ENCODE peak calls at places on chromosomes 7 and 10, in nine cellular contexts. One of them, this sample, is unnamed.

GRCh38 chr7:98210513-98211220 is 572 bp upstream of the BHLHA15 start:
- DNase-seq in AG09319: no peak
- DNase-seq in GM13976: peak
- DNase-seq in Caco-2: peak
- DNase-seq in lung: no peak
- DNase-seq in GM20000: peak
- DNase-seq in cardiac fibroblast: peak
- DNase-seq in spleen: peak
- DNase-seq in GM12865: no peak
- DNase-seq in this sample: peak

GRCh38 chr10:133473270-133473669 is 19.5 kb downstream of the SCART1 start:
- DNase-seq in lung: no peak
- DNase-seq in spleen: no peak
- DNase-seq in Caco-2: no peak
- DNase-seq in cardiac fibroblast: no peak
- DNase-seq in AG09319: no peak
- DNase-seq in GM12865: no peak
- DNase-seq in GM20000: no peak
- DNase-seq in GM13976: no peak
- DNase-seq in this sample: no peak

GRCh38 chr7:40733578-40733977 is 598.8 kb downstream of the SUGCT start:
- DNase-seq in spleen: no peak
- DNase-seq in GM12865: no peak
- DNase-seq in Caco-2: no peak
- DNase-seq in lung: no peak
- DNase-seq in AG09319: no peak
- DNase-seq in GM13976: no peak
- DNase-seq in GM20000: no peak
- DNase-seq in cardiac fibroblast: no peak
- DNase-seq in this sample: no peak

GRCh38 chr10:3773465-3774017 is 11.5 kb downstream of the KLF6 start:
- DNase-seq in cardiac fibroblast: peak
- DNase-seq in GM12865: no peak
- DNase-seq in lung: no peak
- DNase-seq in GM20000: no peak
- DNase-seq in spleen: no peak
- DNase-seq in GM13976: no peak
- DNase-seq in Caco-2: no peak
- DNase-seq in AG09319: no peak
- DNase-seq in this sample: no peak

GRCh38 chr10:45004661-45005060 is 3.9 kb downstream of the ZNF22 start:
- DNase-seq in AG09319: no peak
- DNase-seq in Caco-2: no peak
- DNase-seq in GM12865: no peak
- DNase-seq in spleen: no peak
- DNase-seq in lung: no peak
- DNase-seq in GM20000: no peak
- DNase-seq in cardiac fibroblast: no peak
- DNase-seq in GM13976: no peak
- DNase-seq in this sample: no peak

GRCh38 chr10:126407831-126408230 is 19.6 kb upstream of the ADAM12 start:
- DNase-seq in spleen: no peak
- DNase-seq in GM20000: no peak
- DNase-seq in cardiac fibroblast: peak
- DNase-seq in lung: no peak
- DNase-seq in Caco-2: no peak
- DNase-seq in AG09319: no peak
- DNase-seq in GM12865: no peak
- DNase-seq in GM13976: no peak
- DNase-seq in this sample: no peak

GRCh38 chr10:57864789-57865676 is 402.7 kb downstream of the IPMK start:
- DNase-seq in GM20000: no peak
- DNase-seq in lung: no peak
- DNase-seq in Caco-2: peak
- DNase-seq in cardiac fibroblast: no peak
- DNase-seq in spleen: no peak
- DNase-seq in AG09319: no peak
- DNase-seq in GM12865: no peak
- DNase-seq in GM13976: no peak
- DNase-seq in this sample: no peak

GRCh38 chr7:128099204-128099671 is 68.0 kb upstream of the LRRC4 start:
- DNase-seq in AG09319: no peak
- DNase-seq in Caco-2: no peak
- DNase-seq in GM13976: no peak
- DNase-seq in lung: no peak
- DNase-seq in GM20000: no peak
- DNase-seq in GM12865: no peak
- DNase-seq in cardiac fibroblast: no peak
- DNase-seq in spleen: no peak
- DNase-seq in this sample: no peak

DNA sequence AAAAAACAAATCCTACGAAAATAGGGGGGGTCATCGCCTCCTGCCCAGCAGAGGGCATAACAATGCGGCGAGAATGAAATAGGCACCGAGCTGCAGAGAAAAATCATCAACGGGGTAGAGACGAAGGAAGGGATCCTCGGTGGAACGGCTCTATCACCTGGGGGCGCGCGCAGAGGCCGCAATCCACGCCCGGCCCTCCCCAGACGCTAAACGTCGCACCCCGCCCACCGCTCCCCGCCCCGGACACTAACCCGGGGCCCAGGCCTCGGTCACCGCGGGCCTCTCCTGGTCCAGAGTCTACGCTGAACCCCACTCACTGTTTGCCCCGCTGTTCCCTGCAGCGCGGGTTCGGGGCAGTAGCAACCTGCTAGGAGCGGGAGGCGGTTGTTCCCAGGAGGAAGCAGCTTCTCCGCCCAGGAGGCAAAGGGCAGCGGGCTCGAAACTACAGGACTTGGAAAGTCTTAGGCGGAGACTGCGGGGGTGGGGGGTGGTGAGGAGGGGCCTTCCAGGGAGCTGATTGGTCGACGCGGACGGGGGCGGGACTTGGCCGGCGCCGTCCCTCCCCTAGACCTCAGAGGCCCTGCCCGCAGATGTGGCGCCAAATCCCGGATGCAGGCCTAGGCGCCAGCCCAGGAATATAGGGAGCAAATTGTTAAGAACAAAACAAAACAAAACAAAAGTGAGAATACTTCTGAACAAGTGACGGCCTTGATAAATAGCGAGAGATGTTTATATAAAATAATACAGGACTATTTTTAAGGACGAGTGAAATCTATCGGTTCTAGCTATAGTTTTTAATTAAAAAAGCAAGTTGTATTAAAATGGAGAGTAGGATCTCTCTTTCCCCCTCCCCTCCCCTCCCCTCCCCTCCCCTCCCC is at the start of gene TCAF1:
- DNase-seq in Caco-2: peak
- DNase-seq in lung: peak
- DNase-seq in GM13976: peak
- DNase-seq in GM20000: peak
- DNase-seq in GM12865: peak
- DNase-seq in spleen: peak
- DNase-seq in AG09319: peak
- DNase-seq in cardiac fibroblast: peak
- DNase-seq in this sample: peak
- TF ChIP-seq CTCF in Caco-2: peak
- TF ChIP-seq CTCF in lung: peak
- TF ChIP-seq CTCF in GM13976: peak
- TF ChIP-seq CTCF in GM20000: peak
- TF ChIP-seq CTCF in GM12865: peak
- TF ChIP-seq CTCF in spleen: no peak
- TF ChIP-seq CTCF in AG09319: peak
- TF ChIP-seq CTCF in cardiac fibroblast: peak
- TF ChIP-seq CTCF in this sample: peak

GRCh38 chr10:77494789-77495541 is 142.6 kb downstream of the KCNMA1 start:
- DNase-seq in spleen: no peak
- DNase-seq in lung: no peak
- DNase-seq in GM20000: no peak
- DNase-seq in GM12865: peak
- DNase-seq in cardiac fibroblast: no peak
- DNase-seq in Caco-2: no peak
- DNase-seq in GM13976: no peak
- DNase-seq in AG09319: no peak
- DNase-seq in this sample: no peak
- TF ChIP-seq CTCF in spleen: no peak
- TF ChIP-seq CTCF in lung: no peak
- TF ChIP-seq CTCF in GM20000: no peak
- TF ChIP-seq CTCF in GM12865: no peak
- TF ChIP-seq CTCF in cardiac fibroblast: no peak
- TF ChIP-seq CTCF in Caco-2: no peak
- TF ChIP-seq CTCF in GM13976: no peak
- TF ChIP-seq CTCF in AG09319: no peak
- TF ChIP-seq CTCF in this sample: peak

GRCh38 chr10:90865400-90865799 is 6.4 kb upstream of the RPP30 start:
- DNase-seq in AG09319: no peak
- DNase-seq in cardiac fibroblast: peak
- DNase-seq in Caco-2: no peak
- DNase-seq in spleen: no peak
- DNase-seq in GM13976: no peak
- DNase-seq in GM20000: no peak
- DNase-seq in GM12865: peak
- DNase-seq in lung: no peak
- DNase-seq in this sample: no peak

GRCh38 chr10:90872648-90873020 is 860 bp downstream of the RPP30 start:
- DNase-seq in lung: no peak
- DNase-seq in spleen: no peak
- DNase-seq in cardiac fibroblast: no peak
- DNase-seq in Caco-2: no peak
- DNase-seq in GM13976: no peak
- DNase-seq in GM12865: peak
- DNase-seq in GM20000: no peak
- DNase-seq in AG09319: no peak
- DNase-seq in this sample: no peak

GRCh38 chr10:90871761-90872647 is at the start of gene RPP30:
- DNase-seq in GM20000: peak
- DNase-seq in AG09319: no peak
- DNase-seq in GM12865: peak
- DNase-seq in Caco-2: peak
- DNase-seq in cardiac fibroblast: peak
- DNase-seq in spleen: peak
- DNase-seq in GM13976: peak
- DNase-seq in lung: peak
- DNase-seq in this sample: peak

GRCh38 chr10:90866050-90866598 is 5.7 kb upstream of the RPP30 start:
- DNase-seq in AG09319: no peak
- DNase-seq in GM12865: no peak
- DNase-seq in GM20000: no peak
- DNase-seq in GM13976: no peak
- DNase-seq in Caco-2: no peak
- DNase-seq in lung: no peak
- DNase-seq in cardiac fibroblast: no peak
- DNase-seq in spleen: no peak
- DNase-seq in this sample: no peak

DNA sequence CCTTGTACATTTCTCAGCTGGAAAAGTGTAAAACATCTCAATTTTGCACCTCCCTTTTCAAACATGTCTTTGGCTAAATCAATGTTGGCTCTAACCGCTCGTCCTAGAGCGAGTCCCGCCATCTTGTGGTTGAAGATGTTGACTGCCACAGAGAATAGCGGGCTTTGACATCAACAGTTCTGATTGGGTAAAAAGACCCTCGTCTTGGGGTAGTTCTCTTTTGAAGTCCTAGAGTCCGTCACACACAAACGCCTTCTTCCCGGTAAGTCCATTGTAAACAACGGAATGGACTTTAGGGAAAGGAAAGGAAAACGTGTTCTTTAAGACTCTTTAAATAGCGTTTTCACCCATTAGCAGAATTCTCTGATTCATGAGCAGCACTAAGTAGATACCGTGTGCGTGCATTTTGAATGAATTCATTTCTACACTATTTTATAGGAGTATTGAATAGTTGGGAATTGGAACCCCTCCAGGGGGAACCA is 454 bp upstream of the RPP30 start:
- DNase-seq in GM13976: peak
- DNase-seq in GM20000: peak
- DNase-seq in cardiac fibroblast: peak
- DNase-seq in Caco-2: peak
- DNase-seq in lung: peak
- DNase-seq in spleen: no peak
- DNase-seq in AG09319: no peak
- DNase-seq in GM12865: peak
- DNase-seq in this sample: no peak
- TF ChIP-seq CTCF in GM13976: peak
- TF ChIP-seq CTCF in GM20000: no peak
- TF ChIP-seq CTCF in cardiac fibroblast: peak
- TF ChIP-seq CTCF in Caco-2: peak
- TF ChIP-seq CTCF in lung: no peak
- TF ChIP-seq CTCF in spleen: peak
- TF ChIP-seq CTCF in AG09319: peak
- TF ChIP-seq CTCF in GM12865: peak
- TF ChIP-seq CTCF in this sample: peak

GRCh38 chr10:124912052-124912435 is 29.9 kb upstream of the ZRANB1 start:
- DNase-seq in lung: no peak
- DNase-seq in AG09319: no peak
- DNase-seq in cardiac fibroblast: no peak
- DNase-seq in Caco-2: no peak
- DNase-seq in GM13976: no peak
- DNase-seq in GM20000: no peak
- DNase-seq in spleen: no peak
- DNase-seq in GM12865: no peak
- DNase-seq in this sample: no peak

GRCh38 chr10:124909563-124909962 is 32.4 kb upstream of the ZRANB1 start:
- DNase-seq in GM20000: no peak
- DNase-seq in cardiac fibroblast: no peak
- DNase-seq in Caco-2: peak
- DNase-seq in AG09319: no peak
- DNase-seq in GM13976: no peak
- DNase-seq in spleen: no peak
- DNase-seq in lung: no peak
- DNase-seq in GM12865: no peak
- DNase-seq in this sample: no peak

GRCh38 chr10:124913167-124913566 is 28.8 kb upstream of the ZRANB1 start:
- DNase-seq in spleen: no peak
- DNase-seq in lung: no peak
- DNase-seq in GM13976: no peak
- DNase-seq in cardiac fibroblast: no peak
- DNase-seq in AG09319: no peak
- DNase-seq in Caco-2: no peak
- DNase-seq in GM12865: no peak
- DNase-seq in GM20000: no peak
- DNase-seq in this sample: no peak

GRCh38 chr10:124912487-124912886 is 29.4 kb upstream of the ZRANB1 start:
- DNase-seq in AG09319: no peak
- DNase-seq in cardiac fibroblast: no peak
- DNase-seq in GM13976: no peak
- DNase-seq in Caco-2: no peak
- DNase-seq in spleen: no peak
- DNase-seq in GM20000: no peak
- DNase-seq in lung: no peak
- DNase-seq in GM12865: no peak
- DNase-seq in this sample: no peak

DNA sequence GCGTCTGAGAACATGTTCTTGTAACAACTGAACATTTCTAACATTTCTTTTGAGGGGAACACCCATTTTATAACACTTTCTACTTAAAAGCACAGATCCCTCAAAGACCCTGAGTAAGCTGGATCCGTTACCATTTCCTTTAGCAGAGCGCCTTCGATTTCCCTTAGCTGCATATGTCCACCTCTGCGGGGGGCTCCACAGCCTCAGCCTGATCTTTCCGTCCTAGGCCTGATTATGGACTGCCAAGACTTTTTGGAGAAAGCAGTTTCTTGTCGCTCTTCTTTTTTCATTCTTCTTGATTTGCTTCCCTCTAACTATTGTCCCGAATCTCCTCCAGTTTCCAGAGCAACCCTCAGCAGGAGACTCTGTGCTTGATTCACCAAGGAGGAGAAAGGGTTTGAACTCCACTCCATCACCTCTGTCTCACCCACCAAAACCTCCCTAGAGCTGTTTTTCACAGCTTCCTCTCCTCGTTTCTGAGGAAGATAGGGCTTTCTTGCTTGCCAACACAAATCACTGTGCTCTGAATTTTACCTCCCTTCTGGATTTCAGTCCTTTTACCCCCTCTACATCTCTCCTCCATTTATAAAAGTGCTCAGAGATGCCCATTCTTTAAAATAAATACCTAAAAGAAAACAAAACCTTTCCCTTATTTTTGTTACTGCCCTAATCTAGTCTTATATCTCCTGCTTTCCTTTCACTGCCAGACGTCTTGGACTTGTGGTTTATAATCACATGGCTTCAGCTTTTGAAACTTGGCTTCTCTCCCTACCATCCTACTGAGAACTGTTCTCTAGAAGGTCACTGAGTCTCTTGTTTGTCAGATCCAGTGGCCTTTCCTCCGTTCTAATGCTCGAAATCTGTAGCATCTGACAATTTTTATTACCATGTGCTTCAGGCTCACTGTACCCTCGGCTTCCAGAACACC is 30.5 kb upstream of the ZRANB1 start:
- DNase-seq in AG09319: no peak
- DNase-seq in lung: no peak
- DNase-seq in GM12865: no peak
- DNase-seq in cardiac fibroblast: peak
- DNase-seq in GM13976: no peak
- DNase-seq in GM20000: no peak
- DNase-seq in Caco-2: no peak
- DNase-seq in spleen: no peak
- DNase-seq in this sample: no peak
- TF ChIP-seq CTCF in AG09319: no peak
- TF ChIP-seq CTCF in lung: no peak
- TF ChIP-seq CTCF in GM12865: no peak
- TF ChIP-seq CTCF in cardiac fibroblast: no peak
- TF ChIP-seq CTCF in GM13976: peak
- TF ChIP-seq CTCF in GM20000: no peak
- TF ChIP-seq CTCF in Caco-2: no peak
- TF ChIP-seq CTCF in spleen: no peak
- TF ChIP-seq CTCF in this sample: peak

This sample was measured in chondrocyte.